ENCODE peak calls at places on chromosomes 13 and 19, in nine cellular contexts. V is CD4-positive, alpha-beta T cell; C is ovary; Z is breast epithelium; K is body of pancreas; H is endothelial cell of umbilical vein; I is left ventricle myocardium inferior; W is fibroblast of lung; F is uterus. S is an unnamed sample. For H3K9me3, the result is how much of the 10 kb centered on the place peaks cover.

GRCh38 chr19:5172859-5173577 is 167.6 kb downstream of the PTPRS start:
- DNase-seq in V (no peak), C (no peak), Z (no peak), K (peak), H (peak), I (no peak), W (peak), F (no peak), S (no peak)

GRCh38 chr13:98142427-98143156 is at the start of gene FARP1:
- DNase-seq in V (peak), C (peak), Z (peak), K (peak), H (peak), I (peak), W (peak), F (peak), S (peak)

GRCh38 chr19:53068834-53069233 is 24.3 kb downstream of the ERVV-2 start:
- DNase-seq in V (no peak), C (no peak), Z (no peak), K (no peak), H (no peak), I (no peak), W (no peak), F (no peak), S (no peak)

GRCh38 chr19:42345191-42345812 is 19.9 kb downstream of the MEGF8 start:
- DNase-seq in V (no peak), C (no peak), Z (no peak), K (no peak), H (no peak), I (no peak), W (no peak), F (no peak), S (no peak)

GRCh38 chr19:435707-436412 is 25.0 kb downstream of the SHC2 start:
- DNase-seq in V (no peak), C (no peak), Z (no peak), K (no peak), H (no peak), I (no peak), W (no peak), F (no peak), S (no peak)

GRCh38 chr19:18435185-18435841 is 2.6 kb downstream of the ISYNA1 start:
- DNase-seq in V (no peak), C (peak), Z (no peak), K (no peak), H (no peak), I (no peak), W (no peak), F (no peak), S (no peak)

GRCh38 chr19:5222821-5223321 is 117.7 kb downstream of the PTPRS start:
- DNase-seq in V (no peak), C (no peak), Z (no peak), K (no peak), H (no peak), I (no peak), W (no peak), F (no peak), S (no peak)

GRCh38 chr13:33153421-33154381 is 131.9 kb downstream of the STARD13 start:
- DNase-seq in V (no peak), C (no peak), Z (no peak), K (no peak), H (peak), I (peak), W (peak), F (no peak), S (no peak)

GRCh38 chr13:50081106-50081898 is 66.1 kb downstream of the KCNRG start:
- DNase-seq in V (peak), C (peak), Z (no peak), K (peak), H (peak), I (peak), W (no peak), F (peak), S (peak)

GRCh38 chr19:1512671-1513491 is at the start of gene ADAMTSL5:
- DNase-seq in V (peak), C (no peak), Z (no peak), K (peak), H (no peak), I (peak), W (peak), F (peak), S (peak)

GRCh38 chr13:24624801-24625231 is 55.4 kb upstream of the ATP12A start:
- DNase-seq in V (no peak), C (no peak), Z (no peak), K (no peak), H (no peak), I (no peak), W (no peak), F (peak), S (no peak)
- H3K27ac ChIP-seq in V (no peak), C (no peak), Z (no peak), K (no peak), H (no peak), I (peak), W (no peak), F (peak), S (no peak)

DNA sequence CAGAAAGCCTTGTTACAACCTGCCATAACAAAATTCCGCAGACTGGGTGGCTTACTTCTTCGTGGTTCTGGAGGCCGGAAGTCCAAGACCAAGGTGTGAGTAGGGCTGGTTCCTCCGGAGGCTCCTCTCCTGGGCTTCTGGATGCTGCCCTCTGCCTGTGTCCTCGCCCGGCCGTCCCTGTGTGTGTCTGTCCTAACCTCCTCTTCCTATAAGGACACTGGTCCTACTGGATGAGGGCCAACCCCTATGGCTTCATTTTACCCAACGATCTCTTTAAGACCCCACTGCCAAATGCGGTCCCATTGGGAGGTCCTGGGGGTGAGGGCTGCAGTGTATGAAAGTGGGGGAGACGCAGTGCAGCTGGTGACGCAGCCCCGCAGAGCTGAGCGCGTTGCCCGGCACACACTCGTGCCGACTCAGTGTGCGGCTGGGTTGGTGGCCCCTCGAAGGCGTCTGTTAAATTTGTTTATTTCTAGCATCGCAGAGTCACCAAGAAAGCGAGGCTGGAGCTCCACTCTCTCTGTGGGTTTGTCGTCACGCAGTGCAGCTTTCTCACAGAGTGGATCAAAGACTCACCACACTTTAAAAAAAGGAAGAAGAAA is 116.7 kb downstream of the SOX1 start:
- DNase-seq in V (no peak), C (no peak), Z (no peak), K (no peak), H (no peak), I (no peak), W (no peak), F (no peak), S (no peak)
- H3K9me3 ChIP-seq in V (under half), C (under half), Z (under half), K (under half), H (under half), I (under half), W (under half), F (under half), S (under half)

DNA sequence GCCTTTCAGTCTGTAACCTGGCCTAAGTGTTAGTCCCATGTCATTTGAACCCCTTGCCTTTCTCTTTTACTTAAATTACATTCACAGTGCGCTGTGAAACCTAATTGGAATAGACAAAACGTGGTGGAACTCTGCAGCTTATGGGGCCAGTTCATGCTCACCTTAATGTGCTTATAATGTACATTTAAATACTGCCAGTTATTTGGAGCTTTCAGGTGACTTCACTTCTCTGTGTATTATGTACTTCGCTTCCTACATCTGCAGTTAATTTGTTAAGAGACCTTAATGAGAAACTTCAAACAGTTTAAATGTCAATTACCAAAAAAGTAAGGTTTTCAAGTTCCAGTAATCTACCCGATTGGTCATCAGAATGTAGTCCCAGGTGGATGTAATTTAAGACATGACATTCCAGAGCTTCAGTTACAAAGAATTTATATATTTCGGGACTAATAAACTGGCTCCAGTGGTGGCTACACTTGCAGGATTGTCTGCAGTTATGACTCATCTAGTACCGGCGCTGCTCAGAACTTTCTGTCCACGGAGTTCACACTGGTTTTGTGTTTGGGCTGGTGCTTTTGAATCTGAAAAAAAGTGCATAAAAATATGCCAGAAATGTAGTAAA is 125.3 kb downstream of the TM9SF2 start:
- DNase-seq in V (no peak), C (no peak), Z (no peak), K (no peak), H (no peak), I (no peak), W (peak), F (peak), S (no peak)
- H3K27ac ChIP-seq in V (no peak), C (no peak), Z (no peak), K (no peak), H (no peak), I (no peak), W (no peak), F (no peak), S (no peak)

DNA sequence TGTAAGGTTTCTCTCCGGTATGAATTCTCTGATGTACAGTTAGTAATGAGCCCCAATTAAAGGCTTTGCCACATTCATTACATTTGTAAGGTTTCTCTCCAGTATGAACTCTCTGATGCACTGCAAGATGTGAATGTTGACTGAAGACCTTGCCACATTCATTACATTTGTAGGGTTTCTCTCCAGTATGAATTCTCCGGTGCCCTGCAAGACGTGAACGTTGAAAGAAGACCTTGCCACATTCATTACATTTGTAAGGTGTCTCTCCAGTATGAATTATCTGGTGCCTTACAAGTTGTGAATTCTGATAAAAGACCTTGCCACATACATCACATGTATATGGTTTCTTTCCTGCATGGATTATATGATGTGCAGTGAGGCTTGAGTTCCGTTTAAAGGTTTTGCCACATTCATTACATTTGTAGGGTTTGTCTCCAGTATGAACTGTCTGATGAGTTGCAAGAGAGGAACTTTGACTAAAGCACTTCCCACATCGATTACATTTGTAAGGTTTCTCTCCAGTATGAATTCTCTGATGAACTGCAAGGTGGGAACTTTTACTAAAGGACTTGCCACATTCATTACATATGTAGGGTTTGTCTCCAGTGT is 17.7 kb upstream of the ZNF432 start:
- DNase-seq in V (no peak), C (no peak), Z (no peak), K (no peak), H (no peak), I (no peak), W (no peak), F (no peak), S (no peak)
- H3K9me3 ChIP-seq in V (half or more), C (half or more), Z (half or more), K (under half), H (under half), I (half or more), W (under half), F (under half), S (half or more)